ENCODE peak calls at places on chromosomes 1 and 21, in nine cellular contexts. B is NCI-H1105; R is GOT3; K is activated CD8-positive, alpha-beta memory T cell treated with anti-CD3 and anti-CD28 coated beads for 4 hours; Z is NCI-H345; V is dorsolateral prefrontal cortex; D is hippocampal formation; Y is activated CD4-positive, alpha-beta T cell treated with anti-CD3 and anti-CD28 coated beads, Interleukin-2, amount 50 U/mL, for 1 hour; A is psoas muscle. C is an unnamed sample.

GRCh38 chr21:35565204-35565611 is 495.1 kb downstream of the SETD4 start:
- DNase-seq in B (no peak), R (peak), K (no peak), Z (no peak), V (no peak), D (no peak), Y (no peak), A (peak), C (no peak)

GRCh38 chr21:45326834-45327457 is 39.3 kb upstream of the POFUT2 start:
- DNase-seq in B (no peak), R (no peak), K (no peak), Z (no peak), V (no peak), D (no peak), Y (no peak), A (no peak), C (no peak)

GRCh38 chr1:93061895-93062792 is 16.9 kb upstream of the MTF2 start:
- DNase-seq in B (peak), R (no peak), K (no peak), Z (peak), V (no peak), D (peak), Y (peak), A (no peak), C (peak)

GRCh38 chr1:52684545-52684944 is 13.6 kb downstream of the COA7 start:
- DNase-seq in B (no peak), R (no peak), K (no peak), Z (no peak), V (no peak), D (no peak), Y (no peak), A (no peak), C (no peak)

GRCh38 chr1:106435269-106435668 is 621.2 kb upstream of the PRMT6 start:
- DNase-seq in B (no peak), R (no peak), K (no peak), Z (no peak), V (no peak), D (no peak), Y (no peak), A (no peak), C (no peak)

GRCh38 chr1:228046421-228047182 is 35.9 kb upstream of the ARF1 start:
- DNase-seq in B (no peak), R (no peak), K (no peak), Z (no peak), V (no peak), D (no peak), Y (no peak), A (no peak), C (no peak)

GRCh38 chr1:201999625-202000238 is 10.7 kb upstream of the ELF3 start:
- DNase-seq in B (peak), R (no peak), K (no peak), Z (peak), V (no peak), D (peak), Y (peak), A (no peak), C (peak)

GRCh38 chr1:228367798-228368791 is 38.5 kb downstream of the TRIM11 start:
- DNase-seq in B (no peak), R (no peak), K (no peak), Z (no peak), V (no peak), D (no peak), Y (no peak), A (peak), C (no peak)

GRCh38 chr1:207810606-207811295 is 58.9 kb downstream of the CD46 start:
- DNase-seq in B (no peak), R (no peak), K (no peak), Z (no peak), V (no peak), D (no peak), Y (no peak), A (no peak), C (no peak)

GRCh38 chr1:242242983-242243382 is 244.1 kb upstream of the MAP1LC3C start:
- DNase-seq in B (no peak), R (no peak), K (no peak), Z (no peak), V (no peak), D (peak), Y (no peak), A (no peak), C (no peak)

GRCh38 chr1:109386054-109386717 is 11.5 kb downstream of the SORT1 start:
- DNase-seq in B (no peak), R (no peak), K (no peak), Z (no peak), V (no peak), D (no peak), Y (no peak), A (no peak), C (no peak)

GRCh38 chr21:31218830-31219608 is 125.0 kb downstream of the TIAM1 start:
- DNase-seq in B (no peak), R (no peak), K (no peak), Z (no peak), V (no peak), D (no peak), Y (no peak), A (peak), C (no peak)

GRCh38 chr1:236509647-236510401 is 14.0 kb upstream of the LGALS8 start:
- DNase-seq in B (no peak), R (no peak), K (no peak), Z (no peak), V (no peak), D (no peak), Y (no peak), A (no peak), C (peak)

GRCh38 chr1:54359393-54360162 is 46.6 kb downstream of the SSBP3 start:
- DNase-seq in B (no peak), R (no peak), K (no peak), Z (no peak), V (no peak), D (no peak), Y (no peak), A (no peak), C (no peak)

GRCh38 chr1:225565845-225566244 is 87.1 kb downstream of the ENAH start:
- DNase-seq in B (no peak), R (no peak), K (no peak), Z (no peak), V (no peak), D (no peak), Y (no peak), A (no peak), C (no peak)

C was measured in DMS153.